ENCODE peak calls at places on chromosomes 13 and 19, in nine cellular contexts. O, L, A, N, I, P, Q, B and Y are unnamed samples.

GRCh38 chr13:26022538-26023292 is 29.1 kb downstream of the SHISA2 start:
- DNase-seq in P (no peak), N (peak; percentile 82), B (no peak), I (no peak), Q (no peak), O (no peak), L (peak; percentile 56), A (peak; percentile 85), Y (no peak)

GRCh38 chr19:30719991-30720329 is 347.8 kb downstream of the ZNF536 start:
- DNase-seq in N (peak; percentile 20), Q (no peak), B (peak; percentile 20), A (no peak), O (no peak), P (no peak), L (no peak), I (no peak), Y (no peak)

GRCh38 chr13:101346161-101346560 is 70.1 kb downstream of the NALCN start:
- DNase-seq in L (peak; percentile 8), I (no peak), Q (no peak), A (no peak), N (no peak), P (no peak), B (no peak), O (no peak), Y (no peak)

GRCh38 chr13:73971481-73971880 is 162.7 kb downstream of the KLF12 start:
- DNase-seq in P (no peak), Q (no peak), N (no peak), I (no peak), L (no peak), O (no peak), B (no peak), A (no peak), Y (no peak)

GRCh38 chr19:29001922-29002247 is 211.1 kb downstream of the UQCRFS1 start:
- DNase-seq in A (peak; percentile 9), Q (no peak), P (no peak), B (no peak), O (no peak), L (no peak), N (peak; percentile 52), I (no peak), Y (peak; percentile 68)

GRCh38 chr13:32105653-32106313 is 74.2 kb downstream of the FRY start:
- DNase-seq in N (no peak), Q (no peak), P (no peak), L (no peak), A (no peak), O (no peak), I (no peak), B (no peak), Y (no peak)

GRCh38 chr19:4130635-4131438 is 6.9 kb upstream of the MAP2K2 start:
- DNase-seq in I (no peak), N (peak; percentile 58), A (no peak), O (no peak), P (no peak), L (peak; percentile 76), B (no peak), Q (no peak), Y (no peak)

GRCh38 chr13:40585911-40586471 is 80.5 kb downstream of the FOXO1 start:
- DNase-seq in O (no peak), I (no peak), L (peak; percentile 9), P (no peak), B (no peak), N (peak; percentile 4), Q (no peak), A (no peak), Y (no peak)

GRCh38 chr13:50060718-50061117 is 45.5 kb downstream of the KCNRG start:
- DNase-seq in N (no peak), Q (no peak), O (no peak), I (no peak), B (no peak), P (no peak), A (no peak), L (no peak), Y (no peak)

GRCh38 chr19:43735957-43736356 is 18.8 kb downstream of the SMG9 start:
- DNase-seq in A (no peak), Q (no peak), N (peak; percentile 67), B (no peak), I (no peak), L (no peak), P (no peak), O (no peak), Y (no peak)

GRCh38 chr13:40490086-40490723 is 176.2 kb downstream of the FOXO1 start:
- DNase-seq in O (peak; percentile 33), N (no peak), A (no peak), Q (no peak), P (peak; percentile 37), I (no peak), L (no peak), B (no peak), Y (no peak)

GRCh38 chr13:94239135-94239534 is 240.3 kb downstream of the DCT start:
- DNase-seq in B (no peak), N (peak; percentile 73), A (no peak), O (no peak), P (peak; percentile 35), Q (no peak), I (no peak), L (peak; percentile 88), Y (no peak)

GRCh38 chr13:108194435-108194936 is 20.9 kb downstream of the LIG4 start:
- DNase-seq in B (no peak), A (no peak), P (no peak), O (no peak), L (no peak), N (no peak), Q (no peak), I (no peak), Y (no peak)

GRCh38 chr19:30014770-30015169 is 72.7 kb downstream of the URI1 start:
- DNase-seq in A (no peak), I (no peak), O (no peak), P (no peak), B (no peak), L (no peak), N (no peak), Q (no peak), Y (no peak)

GRCh38 chr13:37944476-37945442 is 75.2 kb upstream of the TRPC4 start:
- DNase-seq in P (no peak), L (no peak), Q (no peak), O (no peak), N (peak; percentile 8), B (no peak), I (no peak), A (no peak), Y (no peak)

GRCh38 chr19:5326545-5326944 is 14.1 kb downstream of the PTPRS start:
- DNase-seq in N (no peak), P (no peak), I (no peak), O (no peak), B (no peak), A (no peak), L (no peak), Q (no peak), Y (no peak)

GRCh38 chr13:113119166-113119821 is 3.3 kb upstream of the F10 start:
- DNase-seq in P (no peak), L (no peak), I (no peak), Q (no peak), B (no peak), O (no peak), A (no peak), N (no peak), Y (no peak)